ENCODE peak calls at places on chromosomes 12 and 14, in four cellular contexts. One of them, this sample, is unnamed.

GRCh38 chr14:81331229-81332026 is 68.7 kb downstream of the STON2 start:
- DNase-seq in K562: no peak
- DNase-seq in GM12878: no peak
- DNase-seq in IMR-90: no peak
- DNase-seq in this sample: no peak

GRCh38 chr12:64633940-64634337 is 23.6 kb downstream of the RASSF3 start:
- DNase-seq in GM12878: no peak
- DNase-seq in K562: no peak
- DNase-seq in IMR-90: peak
- DNase-seq in this sample: peak

GRCh38 chr12:87020071-87020470 is 763.9 kb upstream of the MGAT4C start:
- DNase-seq in GM12878: no peak
- DNase-seq in K562: no peak
- DNase-seq in IMR-90: no peak
- DNase-seq in this sample: no peak

GRCh38 chr12:67669925-67670631 is 21.5 kb downstream of the DYRK2 start:
- DNase-seq in IMR-90: no peak
- DNase-seq in GM12878: no peak
- DNase-seq in K562: no peak
- DNase-seq in this sample: no peak

GRCh38 chr14:34665785-34666425 is 36.0 kb upstream of the SNX6 start:
- DNase-seq in GM12878: no peak
- DNase-seq in K562: no peak
- DNase-seq in IMR-90: peak
- DNase-seq in this sample: peak

GRCh38 chr12:3458041-3458440 is 33.0 kb upstream of the PRMT8 start:
- DNase-seq in IMR-90: no peak
- DNase-seq in GM12878: no peak
- DNase-seq in K562: no peak
- DNase-seq in this sample: no peak

GRCh38 chr12:129186952-129187351 is 333.7 kb downstream of the GLT1D1 start:
- DNase-seq in GM12878: no peak
- DNase-seq in K562: no peak
- DNase-seq in IMR-90: no peak
- DNase-seq in this sample: no peak

GRCh38 chr14:97706814-97707213 is 909.6 kb downstream of the VRK1 start:
- DNase-seq in IMR-90: no peak
- DNase-seq in K562: no peak
- DNase-seq in GM12878: no peak
- DNase-seq in this sample: no peak

GRCh38 chr14:60905930-60906329 is 74.9 kb downstream of the TRMT5 start:
- DNase-seq in GM12878: no peak
- DNase-seq in IMR-90: peak
- DNase-seq in K562: no peak
- DNase-seq in this sample: no peak

GRCh38 chr14:85402546-85403162 is 127.3 kb upstream of the FLRT2 start:
- DNase-seq in GM12878: no peak
- DNase-seq in K562: no peak
- DNase-seq in IMR-90: no peak
- DNase-seq in this sample: peak

GRCh38 chr14:68016243-68016914 is 196.8 kb downstream of the RAD51B start:
- DNase-seq in GM12878: no peak
- DNase-seq in K562: no peak
- DNase-seq in IMR-90: peak
- DNase-seq in this sample: no peak

GRCh38 chr14:29724991-29725390 is 202.7 kb downstream of the PRKD1 start:
- DNase-seq in GM12878: no peak
- DNase-seq in K562: no peak
- DNase-seq in IMR-90: peak
- DNase-seq in this sample: no peak

GRCh38 chr12:107511292-107511691 is 174.3 kb upstream of the PWP1 start:
- DNase-seq in IMR-90: peak
- DNase-seq in GM12878: no peak
- DNase-seq in K562: no peak
- DNase-seq in this sample: no peak

DNA sequence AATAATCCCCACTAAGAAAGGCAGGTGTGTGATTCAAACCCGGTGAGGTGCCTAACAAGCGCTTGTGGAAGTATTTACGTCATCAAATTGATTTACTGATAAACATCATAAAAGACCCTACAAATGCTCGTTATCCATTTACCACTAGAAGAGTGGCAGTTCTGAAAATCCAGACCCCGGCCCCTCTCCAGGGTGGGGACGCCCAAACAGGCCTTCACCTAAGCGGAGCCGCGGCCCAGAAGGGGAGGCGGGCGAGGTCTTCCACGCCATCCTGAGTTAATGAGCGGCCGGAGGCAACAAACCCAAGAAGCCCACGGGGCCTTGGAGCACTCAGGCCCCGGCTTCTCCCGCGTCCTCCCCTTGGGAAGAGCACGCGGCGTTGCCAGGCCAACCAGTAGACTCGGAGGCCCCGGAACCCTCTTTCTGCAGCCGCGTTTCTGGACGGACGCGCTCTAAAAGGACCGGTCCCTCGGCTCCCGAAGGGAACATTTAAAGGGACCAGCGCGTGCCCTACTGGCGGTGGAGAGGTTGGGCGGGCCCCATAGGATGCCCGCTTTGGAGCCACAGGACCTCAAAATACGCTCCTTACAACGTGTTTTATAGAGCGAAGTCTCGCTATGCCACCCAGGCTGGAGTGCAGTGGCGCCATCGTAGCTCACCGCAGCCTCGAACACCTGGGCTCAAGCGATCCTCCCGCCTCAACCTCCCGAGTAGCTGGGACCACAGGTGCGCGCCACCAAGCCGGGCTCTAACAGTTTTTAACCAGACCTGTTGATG is 3.5 kb downstream of the PTPN21 start:
- DNase-seq in K562: peak
- DNase-seq in GM12878: no peak
- DNase-seq in IMR-90: peak
- DNase-seq in this sample: peak
- TF ChIP-seq FOS in K562: no peak
- TF ChIP-seq FOS in GM12878: no peak
- TF ChIP-seq FOS in IMR-90: no peak
- TF ChIP-seq FOS in this sample: no peak

GRCh38 chr12:6613776-6614512 is 6.8 kb upstream of the CHD4 start:
- DNase-seq in IMR-90: peak
- DNase-seq in K562: peak
- DNase-seq in GM12878: no peak
- DNase-seq in this sample: peak

GRCh38 chr12:6612247-6612646 is 5.1 kb upstream of the CHD4 start:
- DNase-seq in K562: no peak
- DNase-seq in IMR-90: no peak
- DNase-seq in GM12878: no peak
- DNase-seq in this sample: no peak

GRCh38 chr12:6612652-6613014 is 5.5 kb upstream of the CHD4 start:
- DNase-seq in IMR-90: no peak
- DNase-seq in GM12878: no peak
- DNase-seq in K562: no peak
- DNase-seq in this sample: no peak

GRCh38 chr12:6614513-6615177 is 7.5 kb upstream of the CHD4 start:
- DNase-seq in GM12878: no peak
- DNase-seq in IMR-90: no peak
- DNase-seq in K562: no peak
- DNase-seq in this sample: no peak

DNA sequence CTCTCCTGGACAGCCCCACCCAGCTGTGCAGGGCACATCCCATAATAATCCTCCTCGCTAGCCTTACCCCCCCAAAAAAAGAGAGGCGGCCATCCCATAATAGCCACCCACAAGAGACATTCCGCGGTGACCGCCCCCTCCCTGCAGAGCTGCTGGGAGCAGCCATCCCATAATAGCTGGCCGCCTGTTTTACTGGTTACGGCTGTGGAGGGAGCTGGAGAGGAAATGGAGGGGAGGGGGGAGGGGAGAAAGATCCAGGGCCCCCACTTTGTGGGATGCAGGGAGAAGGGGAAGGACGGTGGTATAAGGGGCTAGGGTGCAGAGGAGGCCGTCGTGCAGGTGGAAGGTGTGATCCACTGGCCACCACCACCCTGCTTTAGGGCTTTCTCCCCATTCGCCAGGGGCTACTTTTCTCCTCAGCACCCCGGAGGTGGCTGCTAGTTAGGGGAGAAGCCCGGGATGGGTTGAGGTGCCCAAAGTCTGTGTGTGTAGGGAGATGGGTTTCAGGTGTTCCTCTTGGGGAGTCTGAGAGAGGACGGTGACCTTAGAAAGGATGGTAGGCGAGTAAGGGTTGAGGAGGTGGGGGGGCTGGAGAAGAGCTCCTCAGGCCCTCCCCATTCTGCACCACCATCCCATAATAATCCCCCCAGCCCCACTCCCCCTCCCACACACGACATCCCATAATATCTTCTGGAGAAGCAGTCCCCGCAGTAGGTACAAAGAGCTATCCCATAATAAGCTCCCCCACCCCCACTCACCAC is 6.0 kb upstream of the CHD4 start:
- DNase-seq in IMR-90: peak
- DNase-seq in K562: peak
- DNase-seq in GM12878: no peak
- DNase-seq in this sample: peak
- TF ChIP-seq FOS in IMR-90: no peak
- TF ChIP-seq FOS in K562: no peak
- TF ChIP-seq FOS in GM12878: no peak
- TF ChIP-seq FOS in this sample: no peak

GRCh38 chr12:121036810-121037326 is 2.2 kb downstream of the OASL start:
- DNase-seq in K562: no peak
- DNase-seq in GM12878: no peak
- DNase-seq in IMR-90: peak
- DNase-seq in this sample: no peak

GRCh38 chr12:121034906-121035305 is 4.1 kb downstream of the OASL start:
- DNase-seq in K562: no peak
- DNase-seq in IMR-90: no peak
- DNase-seq in GM12878: no peak
- DNase-seq in this sample: no peak

GRCh38 chr12:121043067-121043466 is 4.0 kb upstream of the OASL start:
- DNase-seq in IMR-90: no peak
- DNase-seq in K562: no peak
- DNase-seq in GM12878: no peak
- DNase-seq in this sample: no peak

GRCh38 chr12:121033625-121034349 is 5.3 kb downstream of the OASL start:
- DNase-seq in K562: no peak
- DNase-seq in IMR-90: no peak
- DNase-seq in GM12878: peak
- DNase-seq in this sample: no peak

DNA sequence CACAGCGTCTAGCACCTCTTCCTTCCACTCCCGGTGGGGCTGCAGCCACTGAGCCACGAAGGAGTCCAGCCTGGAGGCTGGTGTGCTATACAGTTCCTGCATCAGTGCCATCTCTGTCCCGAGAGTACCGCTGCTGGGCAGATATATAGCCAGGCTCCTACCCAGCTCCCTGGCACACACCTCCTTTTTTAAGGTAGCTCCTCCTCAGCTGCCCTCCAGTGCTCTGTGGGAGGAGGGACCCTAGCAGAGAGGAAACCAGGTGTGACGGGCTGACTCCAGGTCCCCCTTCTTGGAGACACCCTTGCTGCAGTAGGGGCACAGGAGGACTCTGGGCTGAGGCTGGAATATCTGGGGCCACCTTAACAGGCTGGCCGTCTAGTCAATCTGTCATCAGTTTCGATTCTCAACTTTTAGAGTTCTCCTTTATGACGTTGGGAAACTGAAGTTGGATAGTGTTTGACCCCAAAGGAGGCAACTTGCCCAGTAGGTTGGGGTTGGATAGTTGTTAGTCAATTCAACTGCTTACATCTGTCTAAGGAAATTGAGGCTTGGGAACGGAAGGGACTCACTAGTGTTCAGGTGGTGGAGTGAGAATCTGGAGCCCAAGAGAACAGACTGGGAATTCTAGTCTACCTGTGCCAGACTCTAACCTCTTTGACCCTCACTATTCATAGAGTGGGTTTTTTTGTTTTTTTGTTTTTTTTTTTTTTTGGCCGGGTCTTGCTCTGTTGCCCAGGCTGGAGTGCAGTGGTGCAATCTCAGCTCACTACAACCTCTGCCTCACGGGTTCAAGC is at the start of gene OASL:
- DNase-seq in GM12878: peak
- DNase-seq in K562: no peak
- DNase-seq in IMR-90: no peak
- DNase-seq in this sample: peak
- TF ChIP-seq FOS in GM12878: no peak
- TF ChIP-seq FOS in K562: no peak
- TF ChIP-seq FOS in IMR-90: no peak
- TF ChIP-seq FOS in this sample: no peak

GRCh38 chr12:49131973-49132461 is 822 bp upstream of the TUBA1B start:
- DNase-seq in IMR-90: peak
- DNase-seq in GM12878: no peak
- DNase-seq in K562: no peak
- DNase-seq in this sample: peak
- TF ChIP-seq FOS in IMR-90: no peak
- TF ChIP-seq FOS in GM12878: no peak
- TF ChIP-seq FOS in K562: no peak
- TF ChIP-seq FOS in this sample: no peak

DNA sequence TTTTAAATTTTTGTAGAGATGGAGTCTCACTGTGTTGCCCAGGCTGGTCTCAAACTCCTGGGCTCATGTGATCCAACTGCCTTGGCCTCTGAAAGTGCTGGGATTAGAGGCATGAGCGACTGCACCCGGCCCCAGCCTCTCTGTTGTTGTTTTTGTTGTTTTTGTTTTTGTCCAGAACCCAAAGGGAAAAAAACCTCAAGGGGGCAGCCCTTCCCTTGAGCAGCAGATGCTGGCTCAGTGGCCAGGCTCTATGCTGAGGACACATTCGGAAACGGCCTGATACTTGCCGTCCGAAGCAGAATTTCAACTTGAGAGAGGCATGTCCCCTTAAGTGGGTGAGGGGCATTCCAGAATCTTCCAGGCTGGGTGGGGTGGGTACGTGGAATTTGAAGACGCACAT is 6.7 kb downstream of the MVK start:
- DNase-seq in GM12878: no peak
- DNase-seq in K562: no peak
- DNase-seq in IMR-90: no peak
- DNase-seq in this sample: no peak
- TF ChIP-seq FOS in GM12878: no peak
- TF ChIP-seq FOS in K562: no peak
- TF ChIP-seq FOS in IMR-90: no peak
- TF ChIP-seq FOS in this sample: no peak

DNA sequence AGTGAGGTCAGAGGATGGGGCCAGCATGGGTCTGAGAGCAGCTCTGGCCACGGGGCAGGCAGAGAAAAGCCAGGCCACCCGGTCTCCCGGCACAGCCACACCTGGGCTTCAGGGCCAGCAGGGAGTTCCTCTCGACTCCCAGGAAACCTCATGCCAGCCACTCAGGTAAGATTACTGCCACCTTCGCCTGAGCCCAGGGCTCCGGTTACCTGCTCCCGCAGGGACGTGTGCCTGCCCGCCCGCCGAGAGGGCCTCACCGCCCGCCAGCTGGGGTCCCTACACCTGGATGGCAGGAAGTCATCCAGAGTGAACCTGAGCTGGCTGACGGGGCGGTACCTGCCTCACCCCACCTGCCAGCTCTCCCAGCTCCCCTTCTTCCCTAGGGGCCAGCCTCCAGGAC is 7.3 kb downstream of the JAG2 start:
- DNase-seq in K562: no peak
- DNase-seq in IMR-90: no peak
- DNase-seq in GM12878: no peak
- DNase-seq in this sample: no peak
- TF ChIP-seq FOS in K562: no peak
- TF ChIP-seq FOS in IMR-90: no peak
- TF ChIP-seq FOS in GM12878: no peak
- TF ChIP-seq FOS in this sample: no peak

This sample was measured in endothelial cell of umbilical vein.